ENCODE peak calls at places on chromosomes 16 and 17, in four cellular contexts. B is PC-9, F is heart left ventricle, S is fibroblast of lung. J is an unnamed sample. For H3K4me1, the result is how much of the 10 kb centered on the place peaks cover.

GRCh38 chr16:3401719-3402397 is 843 bp downstream of the ZNF174 start:
- DNase-seq in S (peak), B (peak), F (no peak), J (peak)

GRCh38 chr17:45127583-45128300 is 4.6 kb downstream of the PLCD3 start:
- DNase-seq in S (peak), B (peak), F (peak), J (peak)

GRCh38 chr17:39867084-39867890 is 715 bp upstream of the ZPBP2 start:
- DNase-seq in F (no peak), B (no peak), S (no peak), J (no peak)

GRCh38 chr16:81896902-81897301 is 114.4 kb downstream of the SDR42E1 start:
- DNase-seq in F (no peak), S (no peak), B (no peak), J (no peak)

GRCh38 chr17:70168979-70169706 is at the start of gene KCNJ2:
- DNase-seq in F (peak), B (no peak), S (peak), J (peak)

GRCh38 chr16:982152-983043 is 828 bp downstream of the SOX8 start:
- DNase-seq in S (no peak), F (no peak), B (no peak), J (no peak)

GRCh38 chr16:5412721-5413120 is 315.1 kb upstream of the EEF2KMT start:
- DNase-seq in F (no peak), S (peak), B (no peak), J (no peak)

GRCh38 chr17:8332688-8333087 is 7.0 kb upstream of the ODF4 start:
- DNase-seq in F (no peak), S (no peak), B (no peak), J (peak)

GRCh38 chr16:57374067-57374534 is 1.8 kb downstream of the CX3CL1 start:
- DNase-seq in S (peak), B (no peak), F (no peak), J (peak)

GRCh38 chr16:57371494-57372371 is 557 bp upstream of the CX3CL1 start:
- DNase-seq in B (no peak), F (no peak), S (no peak), J (no peak)

GRCh38 chr16:57376313-57376818 is 4.1 kb downstream of the CX3CL1 start:
- DNase-seq in F (no peak), S (no peak), B (no peak), J (no peak)

GRCh38 chr16:57373117-57373947 is 1.0 kb downstream of the CX3CL1 start:
- DNase-seq in B (no peak), S (peak), F (no peak), J (no peak)

DNA sequence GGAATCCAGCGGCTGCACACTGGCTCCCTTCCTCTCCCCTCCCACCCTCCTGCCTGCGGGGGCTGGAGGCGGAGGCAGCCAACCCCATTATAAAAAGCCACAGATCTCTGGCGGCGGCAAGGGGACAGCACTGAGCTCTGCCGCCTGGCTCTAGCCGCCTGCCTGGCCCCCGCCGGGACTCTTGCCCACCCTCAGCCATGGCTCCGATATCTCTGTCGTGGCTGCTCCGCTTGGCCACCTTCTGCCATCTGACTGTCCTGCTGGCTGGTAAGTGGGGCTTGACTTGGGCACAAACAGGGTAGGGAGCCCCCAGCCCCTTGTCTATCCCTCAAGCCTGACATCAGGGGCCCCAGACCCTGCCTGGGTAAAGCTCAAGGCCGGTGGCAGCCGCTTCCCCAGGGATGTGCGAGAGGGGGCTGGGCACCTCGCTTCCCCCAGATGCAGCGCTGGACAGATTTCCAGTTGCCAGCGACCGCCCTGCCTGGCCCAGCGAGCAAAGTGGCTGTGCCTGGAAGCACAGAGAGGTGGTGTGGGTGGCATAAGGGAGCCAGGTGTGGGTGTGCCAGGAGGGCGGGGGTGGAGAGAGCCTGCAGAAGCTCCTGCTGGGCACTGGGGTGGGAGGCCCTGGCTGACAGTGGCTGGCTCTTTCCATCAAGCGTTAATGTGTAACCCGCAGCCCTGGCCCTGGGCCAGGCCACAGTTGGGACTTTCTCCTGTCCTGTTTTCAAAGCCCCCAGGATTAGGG is at the start of gene CX3CL1:
- DNase-seq in F (peak), B (no peak), S (peak), J (peak)
- H3K27ac ChIP-seq in F (peak), B (no peak), S (no peak), J (peak)

GRCh38 chr17:4786111-4786491 is at the start of gene VMO1:
- DNase-seq in S (no peak), F (peak), B (no peak), J (peak)

GRCh38 chr17:4788807-4789700 is at the start of gene GLTPD2:
- DNase-seq in B (peak), S (no peak), F (no peak), J (peak)

GRCh38 chr17:4788159-4788806 is 481 bp upstream of the GLTPD2 start:
- DNase-seq in S (no peak), B (no peak), F (no peak), J (no peak)

GRCh38 chr17:4785311-4786110 is 653 bp downstream of the VMO1 start:
- DNase-seq in S (no peak), F (no peak), B (no peak), J (no peak)

DNA sequence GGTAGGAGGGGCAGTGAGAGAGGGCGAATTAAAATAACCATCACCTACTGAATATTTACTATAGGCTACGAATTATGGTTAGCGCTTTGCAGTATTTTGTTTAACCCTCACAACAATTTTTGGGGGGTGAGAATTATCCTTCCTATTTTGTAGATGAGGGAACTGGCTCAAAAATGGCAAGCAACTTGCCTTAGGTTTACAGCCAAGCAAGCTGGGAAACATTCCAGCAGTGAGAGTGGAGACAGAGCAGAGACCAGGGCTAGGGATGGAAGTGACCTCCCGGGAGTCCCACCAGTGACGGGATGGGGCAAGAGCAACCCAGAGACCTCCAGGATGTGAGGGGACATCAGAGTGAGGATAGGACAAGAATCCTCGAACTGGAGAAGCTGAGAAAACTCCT is 352 bp upstream of the VMO1 start:
- DNase-seq in F (no peak), S (no peak), B (no peak), J (no peak)
- H3K4me3 ChIP-seq in F (peak), S (no peak), B (no peak), J (no peak)

GRCh38 chr17:64661731-64661980 is 451 bp downstream of the SMURF2 start:
- DNase-seq in B (no peak), F (peak), S (no peak), J (no peak)

GRCh38 chr17:64655704-64656103 is 6.4 kb downstream of the SMURF2 start:
- DNase-seq in F (no peak), S (no peak), B (no peak), J (no peak)

GRCh38 chr17:64661981-64662773 is at the start of gene SMURF2:
- DNase-seq in S (peak), B (peak), F (peak), J (peak)

GRCh38 chr17:64657610-64658125 is 4.4 kb downstream of the SMURF2 start:
- DNase-seq in B (no peak), S (no peak), F (no peak), J (no peak)

GRCh38 chr17:64658931-64659330 is 3.2 kb downstream of the SMURF2 start:
- DNase-seq in F (no peak), B (no peak), S (peak), J (no peak)
- H3K4me1 ChIP-seq in F (under half), B (under half), S (under half), J (under half)

GRCh38 chr17:28573966-28574480 is 2.7 kb downstream of the ALDOC start:
- DNase-seq in B (no peak), F (no peak), S (no peak), J (no peak)
- H3K27ac ChIP-seq in B (no peak), F (no peak), S (no peak), J (no peak)

J was measured in cardiac muscle cell.